ENCODE peak calls at places on chromosomes 4 and X, in eight cellular contexts. One of them, this sample, is unnamed.

GRCh38 chrX:14528629-14529287 is 578 bp upstream of the GLRA2 start:
- DNase-seq in NCI-H1092: peak
- DNase-seq in activated CD4-positive, alpha-beta memory T cell treated with anti-CD3 and anti-CD28 coated beads for 36 hours: peak
- DNase-seq in dorsolateral prefrontal cortex: peak
- DNase-seq in stimulated activated CD8-positive, alpha-beta memory T cell treated with anti-CD3 and anti-CD28 coated beads, Interleukin-15, amount 100 ng/mL, for 4 hours: no peak
- DNase-seq in epithelial cell of proximal tubule: no peak
- DNase-seq in NCI-H2081: peak
- DNase-seq in endothelial cell: peak
- DNase-seq in this sample: no peak

GRCh38 chrX:87728024-87728423 is 210.4 kb downstream of the KLHL4 start:
- DNase-seq in NCI-H1092: no peak
- DNase-seq in activated CD4-positive, alpha-beta memory T cell treated with anti-CD3 and anti-CD28 coated beads for 36 hours: no peak
- DNase-seq in dorsolateral prefrontal cortex: no peak
- DNase-seq in stimulated activated CD8-positive, alpha-beta memory T cell treated with anti-CD3 and anti-CD28 coated beads, Interleukin-15, amount 100 ng/mL, for 4 hours: no peak
- DNase-seq in epithelial cell of proximal tubule: no peak
- DNase-seq in NCI-H2081: peak
- DNase-seq in endothelial cell: no peak
- DNase-seq in this sample: no peak

GRCh38 chr4:1730532-1731135 is 9.3 kb downstream of the TACC3 start:
- DNase-seq in NCI-H1092: no peak
- DNase-seq in activated CD4-positive, alpha-beta memory T cell treated with anti-CD3 and anti-CD28 coated beads for 36 hours: no peak
- DNase-seq in dorsolateral prefrontal cortex: no peak
- DNase-seq in stimulated activated CD8-positive, alpha-beta memory T cell treated with anti-CD3 and anti-CD28 coated beads, Interleukin-15, amount 100 ng/mL, for 4 hours: no peak
- DNase-seq in epithelial cell of proximal tubule: no peak
- DNase-seq in NCI-H2081: no peak
- DNase-seq in endothelial cell: no peak
- DNase-seq in this sample: no peak

GRCh38 chrX:122625821-122626220 is 558.3 kb upstream of the GRIA3 start:
- DNase-seq in NCI-H1092: no peak
- DNase-seq in activated CD4-positive, alpha-beta memory T cell treated with anti-CD3 and anti-CD28 coated beads for 36 hours: no peak
- DNase-seq in dorsolateral prefrontal cortex: no peak
- DNase-seq in stimulated activated CD8-positive, alpha-beta memory T cell treated with anti-CD3 and anti-CD28 coated beads, Interleukin-15, amount 100 ng/mL, for 4 hours: no peak
- DNase-seq in epithelial cell of proximal tubule: peak
- DNase-seq in NCI-H2081: no peak
- DNase-seq in endothelial cell: no peak
- DNase-seq in this sample: no peak

GRCh38 chrX:1874899-1875298 is 260.0 kb downstream of the ASMT start:
- DNase-seq in NCI-H1092: no peak
- DNase-seq in activated CD4-positive, alpha-beta memory T cell treated with anti-CD3 and anti-CD28 coated beads for 36 hours: no peak
- DNase-seq in dorsolateral prefrontal cortex: no peak
- DNase-seq in stimulated activated CD8-positive, alpha-beta memory T cell treated with anti-CD3 and anti-CD28 coated beads, Interleukin-15, amount 100 ng/mL, for 4 hours: no peak
- DNase-seq in epithelial cell of proximal tubule: no peak
- DNase-seq in NCI-H2081: no peak
- DNase-seq in endothelial cell: no peak
- DNase-seq in this sample: no peak

GRCh38 chr4:104616401-104616820 is 121.7 kb upstream of the CXXC4 start:
- DNase-seq in NCI-H1092: peak
- DNase-seq in activated CD4-positive, alpha-beta memory T cell treated with anti-CD3 and anti-CD28 coated beads for 36 hours: no peak
- DNase-seq in dorsolateral prefrontal cortex: no peak
- DNase-seq in stimulated activated CD8-positive, alpha-beta memory T cell treated with anti-CD3 and anti-CD28 coated beads, Interleukin-15, amount 100 ng/mL, for 4 hours: no peak
- DNase-seq in epithelial cell of proximal tubule: no peak
- DNase-seq in NCI-H2081: no peak
- DNase-seq in endothelial cell: no peak
- DNase-seq in this sample: no peak

GRCh38 chr4:650951-651883 is 22.9 kb downstream of the ATP5ME start:
- DNase-seq in NCI-H1092: peak
- DNase-seq in activated CD4-positive, alpha-beta memory T cell treated with anti-CD3 and anti-CD28 coated beads for 36 hours: no peak
- DNase-seq in dorsolateral prefrontal cortex: peak
- DNase-seq in stimulated activated CD8-positive, alpha-beta memory T cell treated with anti-CD3 and anti-CD28 coated beads, Interleukin-15, amount 100 ng/mL, for 4 hours: no peak
- DNase-seq in epithelial cell of proximal tubule: no peak
- DNase-seq in NCI-H2081: no peak
- DNase-seq in endothelial cell: no peak
- DNase-seq in this sample: no peak

GRCh38 chrX:132505116-132505515 is 16.3 kb upstream of the MBNL3 start:
- DNase-seq in NCI-H1092: no peak
- DNase-seq in activated CD4-positive, alpha-beta memory T cell treated with anti-CD3 and anti-CD28 coated beads for 36 hours: no peak
- DNase-seq in dorsolateral prefrontal cortex: no peak
- DNase-seq in stimulated activated CD8-positive, alpha-beta memory T cell treated with anti-CD3 and anti-CD28 coated beads, Interleukin-15, amount 100 ng/mL, for 4 hours: no peak
- DNase-seq in epithelial cell of proximal tubule: no peak
- DNase-seq in NCI-H2081: no peak
- DNase-seq in endothelial cell: no peak
- DNase-seq in this sample: no peak

GRCh38 chrX:20789103-20789502 is 522.4 kb upstream of the RPS6KA3 start:
- DNase-seq in NCI-H1092: no peak
- DNase-seq in activated CD4-positive, alpha-beta memory T cell treated with anti-CD3 and anti-CD28 coated beads for 36 hours: no peak
- DNase-seq in dorsolateral prefrontal cortex: no peak
- DNase-seq in stimulated activated CD8-positive, alpha-beta memory T cell treated with anti-CD3 and anti-CD28 coated beads, Interleukin-15, amount 100 ng/mL, for 4 hours: no peak
- DNase-seq in epithelial cell of proximal tubule: no peak
- DNase-seq in NCI-H2081: no peak
- DNase-seq in endothelial cell: no peak
- DNase-seq in this sample: no peak

GRCh38 chr4:1072830-1073446 is 40.4 kb downstream of the RNF212 start:
- DNase-seq in NCI-H1092: peak
- DNase-seq in activated CD4-positive, alpha-beta memory T cell treated with anti-CD3 and anti-CD28 coated beads for 36 hours: peak
- DNase-seq in dorsolateral prefrontal cortex: no peak
- DNase-seq in stimulated activated CD8-positive, alpha-beta memory T cell treated with anti-CD3 and anti-CD28 coated beads, Interleukin-15, amount 100 ng/mL, for 4 hours: peak
- DNase-seq in epithelial cell of proximal tubule: peak
- DNase-seq in NCI-H2081: peak
- DNase-seq in endothelial cell: peak
- DNase-seq in this sample: no peak

This sample was measured in NCI-H1417 treated with DMSO at 0.1 percent for 48 hours.